ENCODE peak calls at places on chromosomes 2 and 18, in five cellular contexts. One of them, this sample, is unnamed.

GRCh38 chr18:45245036-45245638 is 370.1 kb upstream of the SLC14A2 start:
- DNase-seq in SK-N-SH: peak; percentile 39
- DNase-seq in iPS-NIHi11: no peak
- DNase-seq in activated T-cell treated with anti-CD3 and anti-CD28 coated beads, Interleukin-2, amount 50 U/mL, for 72 hours: no peak
- DNase-seq in stimulated activated CD4-positive, alpha-beta T cell treated with anti-CD3 and anti-CD28 coated beads, Interleukin-1b, Interleukin-23, amount 100 ng/mL, for 1 hour: no peak
- DNase-seq in this sample: no peak

GRCh38 chr2:196983934-196984333 is 57.4 kb upstream of the PGAP1 start:
- DNase-seq in iPS-NIHi11: no peak
- DNase-seq in activated T-cell treated with anti-CD3 and anti-CD28 coated beads, Interleukin-2, amount 50 U/mL, for 72 hours: no peak
- DNase-seq in SK-N-SH: no peak
- DNase-seq in stimulated activated CD4-positive, alpha-beta T cell treated with anti-CD3 and anti-CD28 coated beads, Interleukin-1b, Interleukin-23, amount 100 ng/mL, for 1 hour: no peak
- DNase-seq in this sample: peak; percentile 46

GRCh38 chr2:130878316-130878715 is 41.6 kb downstream of the ARHGEF4 start:
- DNase-seq in stimulated activated CD4-positive, alpha-beta T cell treated with anti-CD3 and anti-CD28 coated beads, Interleukin-1b, Interleukin-23, amount 100 ng/mL, for 1 hour: no peak
- DNase-seq in iPS-NIHi11: no peak
- DNase-seq in activated T-cell treated with anti-CD3 and anti-CD28 coated beads, Interleukin-2, amount 50 U/mL, for 72 hours: no peak
- DNase-seq in SK-N-SH: no peak
- DNase-seq in this sample: no peak

GRCh38 chr2:240376739-240377138 is 58.7 kb upstream of the GPC1 start:
- DNase-seq in SK-N-SH: no peak
- DNase-seq in iPS-NIHi11: no peak
- DNase-seq in activated T-cell treated with anti-CD3 and anti-CD28 coated beads, Interleukin-2, amount 50 U/mL, for 72 hours: no peak
- DNase-seq in stimulated activated CD4-positive, alpha-beta T cell treated with anti-CD3 and anti-CD28 coated beads, Interleukin-1b, Interleukin-23, amount 100 ng/mL, for 1 hour: no peak
- DNase-seq in this sample: no peak

GRCh38 chr2:225052703-225053102 is 10.4 kb upstream of the DOCK10 start:
- DNase-seq in activated T-cell treated with anti-CD3 and anti-CD28 coated beads, Interleukin-2, amount 50 U/mL, for 72 hours: no peak
- DNase-seq in iPS-NIHi11: no peak
- DNase-seq in SK-N-SH: no peak
- DNase-seq in stimulated activated CD4-positive, alpha-beta T cell treated with anti-CD3 and anti-CD28 coated beads, Interleukin-1b, Interleukin-23, amount 100 ng/mL, for 1 hour: no peak
- DNase-seq in this sample: no peak

GRCh38 chr18:47032945-47033344 is 2.5 kb downstream of the ELOA2 start:
- DNase-seq in activated T-cell treated with anti-CD3 and anti-CD28 coated beads, Interleukin-2, amount 50 U/mL, for 72 hours: no peak
- DNase-seq in SK-N-SH: no peak
- DNase-seq in stimulated activated CD4-positive, alpha-beta T cell treated with anti-CD3 and anti-CD28 coated beads, Interleukin-1b, Interleukin-23, amount 100 ng/mL, for 1 hour: no peak
- DNase-seq in iPS-NIHi11: no peak
- DNase-seq in this sample: no peak

GRCh38 chr2:96962567-96963203 is 23.7 kb downstream of the FAM178B start:
- DNase-seq in stimulated activated CD4-positive, alpha-beta T cell treated with anti-CD3 and anti-CD28 coated beads, Interleukin-1b, Interleukin-23, amount 100 ng/mL, for 1 hour: peak; percentile 62
- DNase-seq in iPS-NIHi11: no peak
- DNase-seq in SK-N-SH: no peak
- DNase-seq in activated T-cell treated with anti-CD3 and anti-CD28 coated beads, Interleukin-2, amount 50 U/mL, for 72 hours: peak; percentile 84
- DNase-seq in this sample: no peak

GRCh38 chr18:71942433-71942832 is 601.7 kb downstream of the CBLN2 start:
- DNase-seq in activated T-cell treated with anti-CD3 and anti-CD28 coated beads, Interleukin-2, amount 50 U/mL, for 72 hours: no peak
- DNase-seq in stimulated activated CD4-positive, alpha-beta T cell treated with anti-CD3 and anti-CD28 coated beads, Interleukin-1b, Interleukin-23, amount 100 ng/mL, for 1 hour: no peak
- DNase-seq in iPS-NIHi11: no peak
- DNase-seq in SK-N-SH: no peak
- DNase-seq in this sample: no peak

GRCh38 chr18:76619342-76620315 is 124.6 kb upstream of the ZNF516 start:
- DNase-seq in activated T-cell treated with anti-CD3 and anti-CD28 coated beads, Interleukin-2, amount 50 U/mL, for 72 hours: no peak
- DNase-seq in iPS-NIHi11: peak; percentile 77
- DNase-seq in SK-N-SH: no peak
- DNase-seq in stimulated activated CD4-positive, alpha-beta T cell treated with anti-CD3 and anti-CD28 coated beads, Interleukin-1b, Interleukin-23, amount 100 ng/mL, for 1 hour: no peak
- DNase-seq in this sample: peak; percentile 98

GRCh38 chr2:191831410-191831994 is 15.4 kb downstream of the CAVIN2 start:
- DNase-seq in iPS-NIHi11: peak; percentile 22
- DNase-seq in SK-N-SH: no peak
- DNase-seq in stimulated activated CD4-positive, alpha-beta T cell treated with anti-CD3 and anti-CD28 coated beads, Interleukin-1b, Interleukin-23, amount 100 ng/mL, for 1 hour: no peak
- DNase-seq in activated T-cell treated with anti-CD3 and anti-CD28 coated beads, Interleukin-2, amount 50 U/mL, for 72 hours: no peak
- DNase-seq in this sample: no peak

GRCh38 chr18:54389143-54389505 is 31.4 kb downstream of the C18orf54 start:
- DNase-seq in activated T-cell treated with anti-CD3 and anti-CD28 coated beads, Interleukin-2, amount 50 U/mL, for 72 hours: no peak
- DNase-seq in SK-N-SH: no peak
- DNase-seq in stimulated activated CD4-positive, alpha-beta T cell treated with anti-CD3 and anti-CD28 coated beads, Interleukin-1b, Interleukin-23, amount 100 ng/mL, for 1 hour: no peak
- DNase-seq in iPS-NIHi11: no peak
- DNase-seq in this sample: no peak

GRCh38 chr2:181189932-181190331 is 209.5 kb downstream of the UBE2E3 start:
- DNase-seq in iPS-NIHi11: no peak
- DNase-seq in stimulated activated CD4-positive, alpha-beta T cell treated with anti-CD3 and anti-CD28 coated beads, Interleukin-1b, Interleukin-23, amount 100 ng/mL, for 1 hour: no peak
- DNase-seq in SK-N-SH: no peak
- DNase-seq in activated T-cell treated with anti-CD3 and anti-CD28 coated beads, Interleukin-2, amount 50 U/mL, for 72 hours: no peak
- DNase-seq in this sample: no peak

GRCh38 chr18:21682276-21683051 is 22.1 kb downstream of the ABHD3 start:
- DNase-seq in iPS-NIHi11: peak; percentile 15
- DNase-seq in stimulated activated CD4-positive, alpha-beta T cell treated with anti-CD3 and anti-CD28 coated beads, Interleukin-1b, Interleukin-23, amount 100 ng/mL, for 1 hour: no peak
- DNase-seq in activated T-cell treated with anti-CD3 and anti-CD28 coated beads, Interleukin-2, amount 50 U/mL, for 72 hours: no peak
- DNase-seq in SK-N-SH: no peak
- DNase-seq in this sample: peak; percentile 11

GRCh38 chr2:124027182-124027581 is 2.1 kb downstream of the CNTNAP5 start:
- DNase-seq in iPS-NIHi11: peak; percentile 58
- DNase-seq in SK-N-SH: peak; percentile 68
- DNase-seq in stimulated activated CD4-positive, alpha-beta T cell treated with anti-CD3 and anti-CD28 coated beads, Interleukin-1b, Interleukin-23, amount 100 ng/mL, for 1 hour: no peak
- DNase-seq in activated T-cell treated with anti-CD3 and anti-CD28 coated beads, Interleukin-2, amount 50 U/mL, for 72 hours: no peak
- DNase-seq in this sample: peak; percentile 24

GRCh38 chr2:8582191-8582849 is 99.5 kb upstream of the ID2 start:
- DNase-seq in SK-N-SH: no peak
- DNase-seq in iPS-NIHi11: no peak
- DNase-seq in stimulated activated CD4-positive, alpha-beta T cell treated with anti-CD3 and anti-CD28 coated beads, Interleukin-1b, Interleukin-23, amount 100 ng/mL, for 1 hour: no peak
- DNase-seq in activated T-cell treated with anti-CD3 and anti-CD28 coated beads, Interleukin-2, amount 50 U/mL, for 72 hours: no peak
- DNase-seq in this sample: no peak

GRCh38 chr2:85728883-85729824 is 24.6 kb upstream of the ATOH8 start:
- DNase-seq in stimulated activated CD4-positive, alpha-beta T cell treated with anti-CD3 and anti-CD28 coated beads, Interleukin-1b, Interleukin-23, amount 100 ng/mL, for 1 hour: peak; percentile 30
- DNase-seq in SK-N-SH: peak; percentile 90
- DNase-seq in iPS-NIHi11: peak; percentile 95
- DNase-seq in activated T-cell treated with anti-CD3 and anti-CD28 coated beads, Interleukin-2, amount 50 U/mL, for 72 hours: peak; percentile 81
- DNase-seq in this sample: peak; percentile 45

GRCh38 chr18:69941183-69941582 is 6.5 kb downstream of the CD226 start:
- DNase-seq in iPS-NIHi11: no peak
- DNase-seq in SK-N-SH: no peak
- DNase-seq in activated T-cell treated with anti-CD3 and anti-CD28 coated beads, Interleukin-2, amount 50 U/mL, for 72 hours: no peak
- DNase-seq in stimulated activated CD4-positive, alpha-beta T cell treated with anti-CD3 and anti-CD28 coated beads, Interleukin-1b, Interleukin-23, amount 100 ng/mL, for 1 hour: no peak
- DNase-seq in this sample: no peak

GRCh38 chr2:106020032-106020431 is 174.1 kb downstream of the UXS1 start:
- DNase-seq in activated T-cell treated with anti-CD3 and anti-CD28 coated beads, Interleukin-2, amount 50 U/mL, for 72 hours: no peak
- DNase-seq in stimulated activated CD4-positive, alpha-beta T cell treated with anti-CD3 and anti-CD28 coated beads, Interleukin-1b, Interleukin-23, amount 100 ng/mL, for 1 hour: no peak
- DNase-seq in iPS-NIHi11: no peak
- DNase-seq in SK-N-SH: no peak
- DNase-seq in this sample: no peak

GRCh38 chr18:77105021-77105420 is 27.6 kb downstream of the MBP start:
- DNase-seq in SK-N-SH: no peak
- DNase-seq in stimulated activated CD4-positive, alpha-beta T cell treated with anti-CD3 and anti-CD28 coated beads, Interleukin-1b, Interleukin-23, amount 100 ng/mL, for 1 hour: no peak
- DNase-seq in iPS-NIHi11: no peak
- DNase-seq in activated T-cell treated with anti-CD3 and anti-CD28 coated beads, Interleukin-2, amount 50 U/mL, for 72 hours: no peak
- DNase-seq in this sample: no peak

GRCh38 chr2:78411284-78411683 is 614.2 kb upstream of the REG3G start:
- DNase-seq in stimulated activated CD4-positive, alpha-beta T cell treated with anti-CD3 and anti-CD28 coated beads, Interleukin-1b, Interleukin-23, amount 100 ng/mL, for 1 hour: no peak
- DNase-seq in activated T-cell treated with anti-CD3 and anti-CD28 coated beads, Interleukin-2, amount 50 U/mL, for 72 hours: no peak
- DNase-seq in iPS-NIHi11: no peak
- DNase-seq in SK-N-SH: no peak
- DNase-seq in this sample: no peak

GRCh38 chr2:42446503-42447271 is 47.1 kb downstream of the KCNG3 start:
- DNase-seq in iPS-NIHi11: no peak
- DNase-seq in SK-N-SH: no peak
- DNase-seq in activated T-cell treated with anti-CD3 and anti-CD28 coated beads, Interleukin-2, amount 50 U/mL, for 72 hours: no peak
- DNase-seq in stimulated activated CD4-positive, alpha-beta T cell treated with anti-CD3 and anti-CD28 coated beads, Interleukin-1b, Interleukin-23, amount 100 ng/mL, for 1 hour: no peak
- DNase-seq in this sample: no peak

GRCh38 chr2:126963390-126963789 is 64.7 kb downstream of the TEX51 start:
- DNase-seq in iPS-NIHi11: no peak
- DNase-seq in stimulated activated CD4-positive, alpha-beta T cell treated with anti-CD3 and anti-CD28 coated beads, Interleukin-1b, Interleukin-23, amount 100 ng/mL, for 1 hour: no peak
- DNase-seq in activated T-cell treated with anti-CD3 and anti-CD28 coated beads, Interleukin-2, amount 50 U/mL, for 72 hours: no peak
- DNase-seq in SK-N-SH: no peak
- DNase-seq in this sample: no peak

This sample was measured in mammary epithelial cell.